ENCODE peak calls at places on chromosome 1, in seven cellular contexts. U is kidney glomerular epithelial cell, D is AG10803, S is lower leg skin, P is GF-D8, I is dermis blood vessel endothelial cell, W is SIG-M5. Z is an unnamed sample.

GRCh38 chr1:213507472-213508223 is 456.6 kb downstream of the RPS6KC1 start:
- DNase-seq in P (no peak), I (no peak), U (no peak), D (no peak), W (no peak), S (no peak), Z (no peak)

GRCh38 chr1:64479874-64480273 is 9.9 kb downstream of the CACHD1 start:
- DNase-seq in S (no peak), U (no peak), W (no peak), I (no peak), D (no peak), P (no peak), Z (no peak)

GRCh38 chr1:69700770-69701169 is 133.0 kb downstream of the LRRC7 start:
- DNase-seq in U (peak), W (no peak), D (peak), I (peak), P (no peak), S (no peak), Z (peak)

GRCh38 chr1:201602413-201603265 is 63.7 kb downstream of the NAV1 start:
- DNase-seq in D (peak), I (peak), S (no peak), P (no peak), U (peak), W (no peak), Z (no peak)

GRCh38 chr1:20063861-20064292 is 6.1 kb upstream of the PLA2G5 start:
- DNase-seq in I (peak), S (no peak), P (no peak), D (peak), U (peak), W (no peak), Z (no peak)

GRCh38 chr1:116988248-116988647 is 13.3 kb upstream of the CD101 start:
- DNase-seq in U (no peak), I (no peak), P (no peak), D (peak), S (no peak), W (no peak), Z (no peak)

GRCh38 chr1:198291036-198291435 is 134.2 kb downstream of the NEK7 start:
- DNase-seq in P (no peak), D (no peak), I (no peak), U (no peak), S (no peak), W (no peak), Z (no peak)

GRCh38 chr1:163378554-163378953 is 56.8 kb downstream of the NUF2 start:
- DNase-seq in U (no peak), P (no peak), W (no peak), I (no peak), D (no peak), S (no peak), Z (no peak)

GRCh38 chr1:183209533-183210158 is 23.6 kb downstream of the LAMC2 start:
- DNase-seq in S (no peak), I (peak), D (peak), U (peak), W (peak), P (no peak), Z (no peak)

Z was measured in dermis microvascular lymphatic vessel endothelial cell.